ENCODE peak calls at places on chromosomes 16 and 17, in seven cellular contexts. P, C, X, E, Q, W and K are unnamed samples.

GRCh38 chr16:84555418-84556196 is 51.1 kb upstream of the MEAK7 start:
- DNase-seq in Q (no peak), X (no peak), E (no peak), W (no peak), C (no peak), P (no peak), K (no peak)

GRCh38 chr16:27781195-27781524 is 231.2 kb downstream of the KATNIP start:
- DNase-seq in E (no peak), P (no peak), C (no peak), Q (peak; percentile 38), X (no peak), W (peak; percentile 16), K (no peak)

GRCh38 chr16:72963921-72964320 is 84.0 kb downstream of the ZFHX3 start:
- DNase-seq in X (peak; percentile 28), W (peak; percentile 22), P (no peak), Q (peak; percentile 74), E (no peak), C (peak; percentile 78), K (no peak)

GRCh38 chr16:56916571-56917403 is 15.2 kb upstream of the HERPUD1 start:
- DNase-seq in P (no peak), W (no peak), Q (no peak), E (no peak), X (no peak), C (no peak), K (no peak)

GRCh38 chr17:41943492-41943891 is 13.1 kb downstream of the ODAD4 start:
- DNase-seq in E (no peak), W (no peak), P (no peak), Q (no peak), C (no peak), X (no peak), K (no peak)

GRCh38 chr16:2235234-2235651 is 1.0 kb upstream of the DNASE1L2 start:
- DNase-seq in X (no peak), C (no peak), E (no peak), Q (no peak), W (no peak), P (no peak), K (no peak)

GRCh38 chr17:8494506-8495111 is 58.9 kb downstream of the NDEL1 start:
- DNase-seq in P (no peak), X (no peak), W (no peak), C (no peak), Q (no peak), E (no peak), K (no peak)

GRCh38 chr17:79931517-79932309 is 92.5 kb upstream of the CBX4 start:
- DNase-seq in C (peak; percentile 31), P (no peak), E (no peak), W (no peak), X (no peak), Q (peak; percentile 41), K (no peak)

GRCh38 chr17:7897773-7898172 is 9.2 kb downstream of the CHD3 start:
- DNase-seq in P (peak; percentile 35), W (peak; percentile 66), Q (peak; percentile 38), X (peak; percentile 42), E (peak; percentile 39), C (peak; percentile 77), K (no peak)

GRCh38 chr17:70314096-70314495 is 144.8 kb downstream of the KCNJ2 start:
- DNase-seq in W (peak; percentile 53), Q (peak; percentile 93), C (peak; percentile 78), X (no peak), P (no peak), E (no peak), K (peak; percentile 39)

GRCh38 chr16:84687715-84688114 is 12.1 kb upstream of the USP10 start:
- DNase-seq in Q (peak; percentile 94), C (peak; percentile 96), P (no peak), E (no peak), X (peak; percentile 84), W (peak; percentile 94), K (peak; percentile 56)

GRCh38 chr17:39261286-39261685 is 35.5 kb upstream of the STAC2 start:
- DNase-seq in E (no peak), X (no peak), P (peak; percentile 89), Q (no peak), W (no peak), C (no peak), K (no peak)

GRCh38 chr16:16045879-16046278 is 96.5 kb downstream of the ABCC1 start:
- DNase-seq in Q (no peak), E (no peak), P (peak; percentile 83), W (no peak), X (no peak), C (no peak), K (no peak)

GRCh38 chr17:58507123-58507634 is 7.3 kb downstream of the MTMR4 start:
- DNase-seq in P (no peak), W (peak; percentile 16), Q (no peak), E (no peak), C (no peak), X (peak; percentile 55), K (no peak)

GRCh38 chr17:51056813-51057510 is 63.7 kb downstream of the SPAG9 start:
- DNase-seq in Q (peak; percentile 99), C (peak; percentile 93), X (peak; percentile 94), E (no peak), P (peak; percentile 89), W (peak; percentile 97), K (peak; percentile 92)

GRCh38 chr17:5422505-5422904 is 2.5 kb downstream of the RPAIN start:
- DNase-seq in P (no peak), Q (peak; percentile 78), W (peak; percentile 61), X (peak; percentile 67), C (peak; percentile 83), E (no peak), K (no peak)

GRCh38 chr17:52762794-52763167 is 604.3 kb upstream of the CA10 start:
- DNase-seq in E (no peak), P (peak; percentile 49), Q (no peak), X (no peak), W (no peak), C (no peak), K (no peak)

GRCh38 chr16:4874686-4875085 is 27.4 kb downstream of the UBN1 start:
- DNase-seq in C (no peak), Q (no peak), X (no peak), P (no peak), W (no peak), E (no peak), K (no peak)

GRCh38 chr17:45719335-45720071 is 64.6 kb upstream of the CRHR1 start:
- DNase-seq in X (peak; percentile 80), E (no peak), P (peak; percentile 84), W (peak; percentile 78), Q (peak; percentile 89), C (peak; percentile 74), K (peak; percentile 16)

GRCh38 chr16:51150894-51151320 is at the start of gene SALL1:
- DNase-seq in P (peak; percentile 69), E (no peak), Q (no peak), C (no peak), X (no peak), W (no peak), K (no peak)

GRCh38 chr16:54351171-54351570 is 64.6 kb upstream of the IRX3 start:
- DNase-seq in X (no peak), E (no peak), P (no peak), C (no peak), Q (peak; percentile 40), W (no peak), K (no peak)

GRCh38 chr16:81720973-81721907 is 57.9 kb upstream of the PLCG2 start:
- DNase-seq in X (no peak), P (no peak), E (no peak), W (no peak), C (peak; percentile 61), Q (no peak), K (no peak)

GRCh38 chr17:58595194-58595792 is 80.9 kb upstream of the MTMR4 start:
- DNase-seq in P (peak; percentile 57), C (no peak), X (no peak), Q (no peak), E (no peak), W (no peak), K (no peak)

GRCh38 chr17:73998246-73999220 is 204.9 kb upstream of the RPL38 start:
- DNase-seq in C (no peak), Q (no peak), E (peak; percentile 62), W (no peak), P (peak; percentile 97), X (peak; percentile 5), K (no peak)

GRCh38 chr16:3664187-3664896 is 9.9 kb downstream of the DNASE1 start:
- DNase-seq in C (no peak), E (no peak), W (no peak), Q (no peak), P (no peak), X (no peak), K (no peak)
- TF ChIP-seq CTCF in C (no peak), E (no peak), W (no peak), Q (no peak), P (no peak), X (no peak), K (no peak)

DNA sequence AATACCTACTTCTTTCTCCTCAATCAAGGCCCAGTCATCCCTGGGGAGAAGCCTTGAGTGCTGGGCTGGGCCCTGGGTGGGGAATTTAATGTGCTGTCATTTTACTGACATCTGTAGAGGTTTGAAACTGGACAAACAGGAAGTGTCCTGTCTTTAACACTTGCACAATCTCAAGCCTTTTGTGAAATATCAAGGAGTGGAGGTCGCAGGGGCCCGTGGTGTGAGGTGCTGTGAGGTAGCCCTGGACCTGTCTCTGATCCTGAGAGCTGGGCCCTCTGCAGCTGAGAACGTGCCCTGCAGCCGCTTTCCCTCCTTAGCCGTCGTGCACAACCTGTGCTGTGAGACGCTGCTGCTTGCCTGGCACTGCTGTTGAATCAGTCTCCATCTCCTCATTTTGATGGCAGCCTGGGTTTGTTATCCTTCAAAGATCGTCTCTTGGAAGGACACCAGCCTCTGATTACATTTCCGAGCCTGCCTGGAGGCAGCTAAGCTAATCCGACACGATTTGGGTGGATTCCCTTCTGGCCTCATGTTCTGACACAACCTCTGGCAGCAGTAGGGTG is 29.9 kb downstream of the SMARCE1 start:
- DNase-seq in P (peak; percentile 81), Q (no peak), X (no peak), E (no peak), W (no peak), C (no peak), K (no peak)
- TF ChIP-seq CTCF in P (peak; percentile 49), Q (no peak), X (no peak), E (no peak), W (no peak), C (no peak), K (no peak)

GRCh38 chr16:46922239-46922638 is 38.1 kb downstream of the GPT2 start:
- DNase-seq in W (no peak), Q (no peak), C (no peak), X (no peak), E (no peak), P (no peak), K (no peak)

GRCh38 chr16:46920402-46921068 is 36.4 kb downstream of the GPT2 start:
- DNase-seq in W (no peak), X (no peak), P (no peak), Q (no peak), C (no peak), E (no peak), K (no peak)

GRCh38 chr16:46918400-46918799 is 34.2 kb downstream of the GPT2 start:
- DNase-seq in P (no peak), Q (no peak), W (no peak), E (no peak), C (no peak), X (no peak), K (no peak)

GRCh38 chr16:46916980-46917379 is 32.8 kb downstream of the GPT2 start:
- DNase-seq in E (no peak), C (peak; percentile 15), Q (no peak), X (no peak), W (no peak), P (peak; percentile 75), K (no peak)

GRCh38 chr16:46918905-46919792 is 35.0 kb downstream of the GPT2 start:
- DNase-seq in Q (no peak), C (no peak), W (no peak), X (no peak), E (no peak), P (no peak), K (no peak)
- TF ChIP-seq CTCF in Q (no peak), C (no peak), W (no peak), X (no peak), E (no peak), P (no peak), K (no peak)

GRCh38 chr16:74774223-74775139 is at the start of gene FA2H:
- DNase-seq in P (peak; percentile 96), W (no peak), E (peak; percentile 62), Q (peak; percentile 48), C (peak; percentile 23), X (no peak), K (no peak)
- TF ChIP-seq CTCF in P (peak; percentile 80), W (no peak), E (no peak), Q (peak; percentile 0), C (peak; percentile 31), X (no peak), K (no peak)